ENCODE peak calls at places on chromosomes 1 and 21, in four cellular contexts. R is posterior cingulate gyrus, D is EH, P is AG08396. T is an unnamed sample.

GRCh38 chr1:192576190-192577144 is 894 bp downstream of the RGS1 start:
- DNase-seq in P (no peak), D (no peak), R (no peak), T (no peak)

GRCh38 chr1:198893141-198893540 is 254.3 kb downstream of the PTPRC start:
- DNase-seq in D (peak; percentile 49), P (no peak), R (no peak), T (no peak)

GRCh38 chr1:233064988-233065387 is 114.6 kb downstream of the NTPCR start:
- DNase-seq in D (no peak), P (no peak), R (no peak), T (no peak)

GRCh38 chr1:217982711-217983405 is 302.2 kb upstream of the RRP15 start:
- DNase-seq in P (no peak), R (no peak), D (no peak), T (no peak)

GRCh38 chr1:209610378-209610905 is 26.9 kb downstream of the CAMK1G start:
- DNase-seq in P (no peak), R (no peak), D (no peak), T (no peak)

GRCh38 chr1:110040548-110040947 is 6.1 kb downstream of the STRIP1 start:
- DNase-seq in R (peak; percentile 88), D (no peak), P (no peak), T (no peak)

GRCh38 chr1:21876267-21876666 is 60.8 kb downstream of the HSPG2 start:
- DNase-seq in D (no peak), P (no peak), R (no peak), T (no peak)

GRCh38 chr1:216430744-216431143 is 7.5 kb upstream of the USH2A start:
- DNase-seq in R (no peak), P (no peak), D (no peak), T (no peak)

GRCh38 chr1:53725238-53725689 is 13.7 kb downstream of the GLIS1 start:
- DNase-seq in P (peak; percentile 38), D (peak; percentile 40), R (peak; percentile 49), T (no peak)

GRCh38 chr21:31316488-31317169 is 27.4 kb downstream of the TIAM1 start:
- DNase-seq in D (no peak), R (no peak), P (no peak), T (no peak)

GRCh38 chr1:54537611-54538010 is 10.4 kb upstream of the ACOT11 start:
- DNase-seq in D (no peak), P (no peak), R (no peak), T (no peak)

GRCh38 chr1:215923129-215923824 is 356.2 kb downstream of the KCTD3 start:
- DNase-seq in P (peak; percentile 8), D (peak; percentile 71), R (no peak), T (peak; percentile 48)

GRCh38 chr1:36115931-36116330 is 9.1 kb downstream of the COL8A2 start:
- DNase-seq in P (peak; percentile 75), R (no peak), D (peak; percentile 76), T (no peak)

GRCh38 chr1:185973645-185974044 is 239.5 kb downstream of the HMCN1 start:
- DNase-seq in R (no peak), D (peak; percentile 97), P (peak; percentile 43), T (peak; percentile 91)

GRCh38 chr1:170461362-170461761 is 70.6 kb upstream of the GORAB start:
- DNase-seq in P (no peak), D (peak; percentile 95), R (no peak), T (no peak)

GRCh38 chr1:39671433-39671792 is 494 bp downstream of the NT5C1A start:
- DNase-seq in P (no peak), D (no peak), R (peak; percentile 95), T (no peak)

GRCh38 chr1:20209471-20209870 is 23.2 kb upstream of the PLA2G2C start:
- DNase-seq in P (no peak), R (no peak), D (no peak), T (no peak)

GRCh38 chr1:154847891-154848290 is 22.2 kb downstream of the KCNN3 start:
- DNase-seq in R (peak; percentile 93), D (peak; percentile 28), P (no peak), T (no peak)

GRCh38 chr1:167593860-167594259 is 36.2 kb upstream of the RCSD1 start:
- DNase-seq in P (no peak), R (no peak), D (no peak), T (no peak)

T was measured in foreskin melanocyte.